ENCODE peak calls at places on chromosomes 3 and 15, in six cellular contexts. L is psoas muscle, M is WERI-Rb-1, K is right atrium auricular region, Y is Panc1, V is astrocyte. W is an unnamed sample. For H3K27me3, the result is how much of the 10 kb centered on the place peaks cover.

GRCh38 chr3:62600033-62600432 is 226.7 kb upstream of the FEZF2 start:
- DNase-seq in K (no peak), Y (no peak), L (no peak), M (no peak), V (no peak), W (no peak)

GRCh38 chr3:111480091-111480490 is 61.9 kb upstream of the CD96 start:
- DNase-seq in M (no peak), V (no peak), K (no peak), L (no peak), Y (no peak), W (no peak)

GRCh38 chr3:106299300-106300098 is 430.7 kb upstream of the CBLB start:
- DNase-seq in M (no peak), V (peak), K (no peak), L (no peak), Y (no peak), W (no peak)

GRCh38 chr15:66598095-66598815 is 32.5 kb upstream of the LCTL start:
- DNase-seq in V (no peak), M (no peak), L (no peak), Y (no peak), K (no peak), W (no peak)

GRCh38 chr3:156396851-156397250 is 158.1 kb downstream of the SSR3 start:
- DNase-seq in V (peak), L (no peak), M (no peak), K (no peak), Y (no peak), W (no peak)

GRCh38 chr15:88125578-88125977 is 131.0 kb downstream of the NTRK3 start:
- DNase-seq in K (peak), V (no peak), M (no peak), L (no peak), Y (no peak), W (no peak)

GRCh38 chr3:14522129-14522691 is 17.9 kb downstream of the GRIP2 start:
- DNase-seq in V (no peak), L (peak), M (peak), Y (no peak), K (no peak), W (no peak)

GRCh38 chr3:100260081-100260684 is 609 bp upstream of the TBC1D23 start:
- DNase-seq in M (no peak), Y (no peak), V (peak), K (no peak), L (peak), W (no peak)

GRCh38 chr3:124845406-124845805 is 41.8 kb downstream of the ITGB5 start:
- DNase-seq in L (peak), K (peak), Y (peak), M (no peak), V (peak), W (no peak)

GRCh38 chr3:57983734-57984518 is 24.3 kb upstream of the FLNB start:
- DNase-seq in M (peak), Y (peak), K (peak), L (peak), V (peak), W (peak)

GRCh38 chr3:105823149-105823866 is 45.5 kb downstream of the CBLB start:
- DNase-seq in Y (no peak), L (no peak), K (no peak), V (peak), M (no peak), W (peak)

GRCh38 chr15:69921626-69922624 is 175.8 kb downstream of the TLE3 start:
- DNase-seq in L (no peak), K (peak), M (no peak), Y (no peak), V (no peak), W (no peak)

GRCh38 chr3:141275511-141275910 is 43.9 kb downstream of the PXYLP1 start:
- DNase-seq in L (no peak), M (no peak), V (no peak), Y (no peak), K (no peak), W (no peak)

GRCh38 chr3:108862865-108863798 is 40.5 kb downstream of the TRAT1 start:
- DNase-seq in L (no peak), V (peak), M (no peak), K (no peak), Y (no peak), W (peak)

GRCh38 chr15:101502572-101503295 is 13.2 kb upstream of the PCSK6 start:
- DNase-seq in V (no peak), L (no peak), Y (no peak), K (no peak), M (no peak), W (no peak)

GRCh38 chr3:150114873-150115570 is 144.3 kb upstream of the PFN2 start:
- DNase-seq in K (no peak), V (peak), M (no peak), L (no peak), Y (no peak), W (no peak)

DNA sequence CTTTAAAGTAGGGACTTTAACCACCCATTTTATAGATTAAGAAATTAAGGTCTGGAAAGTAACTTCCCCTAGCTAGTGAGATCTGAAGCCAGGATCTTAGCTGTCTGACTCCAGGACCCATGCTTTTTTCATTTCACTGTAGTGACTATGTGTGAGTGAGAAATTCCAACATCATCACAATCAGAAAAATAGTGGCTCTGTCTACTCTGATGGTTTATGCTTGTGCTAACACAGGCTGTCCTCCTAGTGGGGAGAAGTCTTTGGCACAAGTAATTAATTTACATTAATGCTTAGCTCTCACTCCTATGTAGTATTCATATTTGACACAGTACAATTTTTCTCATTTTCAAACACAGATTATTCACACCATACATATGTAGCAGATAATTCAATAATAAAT is 143.4 kb downstream of the ANO10 start:
- DNase-seq in L (no peak), K (no peak), Y (no peak), V (no peak), M (no peak), W (no peak)
- H3K4me3 ChIP-seq in L (no peak), K (no peak), Y (no peak), V (no peak), M (no peak), W (no peak)

DNA sequence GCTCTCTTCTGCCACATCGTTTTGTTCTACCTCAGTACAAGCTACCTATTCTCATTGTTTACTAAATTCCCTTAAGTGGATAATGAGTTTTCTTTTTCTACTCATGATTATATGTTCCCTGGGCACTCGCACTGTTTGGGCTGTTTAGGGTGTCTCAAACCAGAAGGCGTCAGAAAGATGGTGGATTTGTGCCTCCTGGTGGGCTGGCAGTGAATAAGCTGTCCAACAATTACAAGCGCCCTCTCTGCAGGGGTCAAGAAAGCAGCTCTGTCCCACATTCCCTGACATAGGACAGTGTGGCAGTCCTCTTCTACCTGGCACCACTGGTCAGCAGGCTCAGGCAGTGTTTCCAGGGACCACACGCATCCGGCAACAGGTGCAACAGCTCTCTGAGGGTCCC is 173.4 kb upstream of the PPP2R3A start:
- DNase-seq in Y (no peak), L (no peak), V (no peak), M (peak), K (no peak), W (no peak)
- TF ChIP-seq CTCF in Y (peak), L (no peak), V (no peak), M (peak), K (no peak), W (no peak)

DNA sequence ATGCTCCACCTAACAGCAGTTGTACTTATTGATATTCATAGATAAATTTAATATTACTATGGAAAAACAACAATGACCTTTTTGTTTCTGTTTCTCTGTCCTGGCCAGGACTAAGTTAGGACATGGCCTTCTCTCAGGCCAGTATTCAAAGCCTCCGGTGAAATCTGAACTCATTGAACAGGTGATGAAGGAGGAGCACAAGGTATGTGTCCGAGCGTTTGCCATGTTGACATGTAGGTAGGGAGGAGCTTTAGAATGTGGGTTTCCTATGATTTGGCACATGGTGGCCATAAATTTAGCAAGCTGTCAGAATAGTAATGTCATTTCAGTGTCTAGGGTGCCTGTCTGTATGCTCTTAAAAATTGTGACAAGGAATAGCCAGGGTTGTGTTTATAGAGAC is 77.7 kb downstream of the USP13 start:
- DNase-seq in M (no peak), V (no peak), L (no peak), Y (no peak), K (no peak), W (no peak)
- H3K27me3 ChIP-seq in M (under half), V (under half), L (under half), Y (under half), K (under half), W (under half)

GRCh38 chr3:101829878-101830277 is 19.4 kb upstream of the NFKBIZ start:
- DNase-seq in M (no peak), V (no peak), K (no peak), Y (no peak), L (no peak), W (no peak)

GRCh38 chr3:101825904-101826445 is 23.3 kb upstream of the NFKBIZ start:
- DNase-seq in M (no peak), V (no peak), K (no peak), L (no peak), Y (no peak), W (no peak)

GRCh38 chr3:101827211-101828174 is 21.8 kb upstream of the NFKBIZ start:
- DNase-seq in Y (no peak), M (no peak), V (peak), L (peak), K (peak), W (no peak)

GRCh38 chr3:101828289-101828688 is 21.0 kb upstream of the NFKBIZ start:
- DNase-seq in M (no peak), V (no peak), Y (no peak), L (no peak), K (no peak), W (no peak)

GRCh38 chr3:101829066-101829830 is 20.1 kb upstream of the NFKBIZ start:
- DNase-seq in Y (no peak), L (peak), K (peak), V (peak), M (no peak), W (no peak)
- H3K4me3 ChIP-seq in Y (peak), L (peak), K (peak), V (peak), M (no peak), W (peak)

W was measured in AG04450.